ENCODE peak calls at places on chromosomes 11 and 22, in six cellular contexts. U is HCT116, J is stomach, A is right atrium auricular region, D is heart right ventricle, O is omental fat pad. X is an unnamed sample.

GRCh38 chr11:18065572-18065971 is 19.5 kb upstream of the TPH1 start:
- DNase-seq in U (no peak), O (no peak), A (no peak), D (no peak), J (no peak), X (no peak)

GRCh38 chr22:22770280-22770871 is 117.2 kb upstream of the IGLL5 start:
- DNase-seq in O (peak; percentile 41), A (peak; percentile 58), J (peak; percentile 55), U (no peak), D (peak; percentile 30), X (peak; percentile 46)

GRCh38 chr11:40537734-40538133 is 921.7 kb downstream of the LRRC4C start:
- DNase-seq in O (no peak), U (no peak), J (no peak), D (no peak), A (no peak), X (no peak)

GRCh38 chr11:95152878-95153856 is 63.5 kb downstream of the ENDOD1 start:
- DNase-seq in J (no peak), U (no peak), O (no peak), A (no peak), D (no peak), X (no peak)

GRCh38 chr22:26853071-26853470 is 195.7 kb downstream of the MIAT start:
- DNase-seq in U (no peak), J (no peak), O (no peak), D (no peak), A (no peak), X (no peak)

GRCh38 chr11:11876458-11876857 is 34.7 kb downstream of the USP47 start:
- DNase-seq in D (no peak), J (no peak), O (no peak), A (no peak), U (peak; percentile 41), X (no peak)

GRCh38 chr11:44634401-44635281 is 69.2 kb downstream of the CD82 start:
- DNase-seq in D (peak; percentile 72), U (peak; percentile 10), A (peak; percentile 87), J (peak; percentile 35), O (peak; percentile 94), X (no peak)

GRCh38 chr11:129377739-129378138 is 2.1 kb downstream of the BARX2 start:
- DNase-seq in U (no peak), O (no peak), D (no peak), J (no peak), A (no peak), X (no peak)

GRCh38 chr11:20125927-20126326 is 34.3 kb downstream of the DBX1 start:
- DNase-seq in U (no peak), D (no peak), A (no peak), O (no peak), J (no peak), X (no peak)

GRCh38 chr22:24068377-24068680 is 57.2 kb downstream of the CABIN1 start:
- DNase-seq in A (no peak), U (no peak), O (no peak), J (no peak), D (no peak), X (no peak)

GRCh38 chr11:14235701-14236100 is 123.3 kb downstream of the RRAS2 start:
- DNase-seq in A (no peak), O (no peak), U (no peak), D (no peak), J (no peak), X (no peak)

GRCh38 chr11:14230407-14230806 is 128.6 kb downstream of the RRAS2 start:
- DNase-seq in A (no peak), O (no peak), U (no peak), D (no peak), J (no peak), X (no peak)

GRCh38 chr11:14229472-14229871 is 129.5 kb downstream of the RRAS2 start:
- DNase-seq in A (no peak), U (no peak), J (no peak), D (no peak), O (no peak), X (no peak)

GRCh38 chr11:14234446-14234845 is 124.5 kb downstream of the RRAS2 start:
- DNase-seq in A (no peak), D (no peak), O (no peak), U (no peak), J (no peak), X (no peak)

DNA sequence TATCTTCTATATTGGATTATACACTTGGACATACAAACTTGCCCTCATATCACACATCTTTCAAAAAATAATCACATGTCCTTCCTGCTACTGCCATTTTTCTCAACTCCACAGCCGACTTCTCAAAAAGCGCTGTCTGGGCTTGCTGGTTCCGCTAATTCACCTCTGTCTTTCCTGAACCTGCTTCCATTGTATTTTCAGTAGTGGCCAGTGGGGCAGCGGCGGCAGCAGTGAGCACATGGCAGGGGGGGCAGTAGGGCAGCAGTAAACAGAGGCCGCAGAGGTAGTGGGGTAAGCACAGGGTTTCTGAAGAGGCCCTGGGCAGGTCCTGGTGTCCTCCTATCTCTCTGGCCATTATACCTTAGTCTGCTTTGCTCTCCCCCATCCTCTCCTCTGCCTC is 126.3 kb downstream of the RRAS2 start:
- DNase-seq in O (no peak), J (no peak), D (no peak), A (no peak), U (no peak), X (no peak)
- TF ChIP-seq CTCF in O (no peak), J (no peak), D (peak; percentile 25), A (no peak), U (peak; percentile 75), X (no peak)

GRCh38 chr22:28977481-28977971 is 84.1 kb downstream of the C22orf31 start:
- DNase-seq in U (peak; percentile 18), A (no peak), J (peak; percentile 31), D (no peak), O (no peak), X (no peak)
- TF ChIP-seq CTCF in U (peak; percentile 21), A (no peak), J (no peak), D (peak; percentile 19), O (no peak), X (no peak)

GRCh38 chr11:121659811-121660210 is 207.0 kb upstream of the SORL1-AS1 start:
- DNase-seq in J (no peak), D (no peak), A (no peak), U (no peak), O (no peak), X (no peak)

GRCh38 chr11:121664144-121664543 is 211.4 kb upstream of the SORL1-AS1 start:
- DNase-seq in J (no peak), U (no peak), O (no peak), A (no peak), D (no peak), X (no peak)

GRCh38 chr11:121657191-121657590 is 204.4 kb upstream of the SORL1-AS1 start:
- DNase-seq in J (no peak), O (no peak), U (no peak), D (no peak), A (no peak), X (no peak)

GRCh38 chr11:121665211-121665838 is 212.6 kb upstream of the SORL1-AS1 start:
- DNase-seq in D (no peak), O (no peak), U (no peak), J (no peak), A (no peak), X (no peak)

GRCh38 chr11:121661796-121662508 is 209.2 kb upstream of the SORL1-AS1 start:
- DNase-seq in D (no peak), U (no peak), J (no peak), A (no peak), O (no peak), X (no peak)
- TF ChIP-seq CTCF in D (no peak), U (no peak), J (no peak), A (no peak), O (no peak), X (no peak)

GRCh38 chr11:26134053-26134452 is 197.9 kb upstream of the ANO3 start:
- DNase-seq in U (no peak), J (no peak), D (no peak), O (no peak), A (no peak), X (no peak)
- TF ChIP-seq CTCF in U (no peak), J (no peak), D (no peak), O (no peak), A (no peak), X (no peak)

GRCh38 chr11:1796297-1797011 is 32.7 kb upstream of the CTSD start:
- DNase-seq in A (no peak), D (no peak), J (no peak), O (no peak), U (no peak), X (no peak)
- TF ChIP-seq CTCF in A (no peak), D (no peak), J (no peak), O (no peak), U (no peak), X (no peak)

GRCh38 chr11:65089621-65090020 is 5.6 kb downstream of the ZFPL1 start:
- DNase-seq in J (no peak), D (no peak), O (no peak), A (no peak), U (no peak), X (no peak)
- TF ChIP-seq CTCF in J (no peak), D (no peak), O (no peak), A (no peak), U (no peak), X (no peak)

GRCh38 chr11:69240332-69241074 is 53.5 kb upstream of the MYEOV start:
- DNase-seq in A (peak; percentile 21), J (peak; percentile 49), D (no peak), U (peak; percentile 18), O (no peak), X (no peak)
- TF ChIP-seq CTCF in A (no peak), J (no peak), D (peak; percentile 32), U (peak; percentile 59), O (no peak), X (no peak)

X was measured in natural killer cell.